ENCODE peak calls at places on chromosomes 3 and 15, in seven cellular contexts. I is left ventricle myocardium inferior; D is A549; V is fibroblast of the aortic adventitia; C is AG09309; R is PC-9; L is CD8-positive, alpha-beta T cell. B is an unnamed sample.

GRCh38 chr15:52524223-52525136 is 4.2 kb downstream of the MYO5A start:
- DNase-seq in C (no peak), R (no peak), D (no peak), I (no peak), L (no peak), V (no peak), B (no peak)

GRCh38 chr3:119322021-119322522 is 27.9 kb downstream of the ARHGAP31 start:
- DNase-seq in V (peak), D (no peak), R (no peak), L (no peak), I (no peak), C (no peak), B (no peak)

GRCh38 chr15:70269991-70270751 is 172.5 kb upstream of the TLE3 start:
- DNase-seq in V (no peak), D (no peak), C (no peak), I (peak), R (peak), L (no peak), B (peak)

GRCh38 chr3:65884072-65884471 is 154.6 kb downstream of the MAGI1 start:
- DNase-seq in V (no peak), D (no peak), R (no peak), L (no peak), I (no peak), C (no peak), B (no peak)

GRCh38 chr3:130901463-130902204 is 7.8 kb downstream of the ATP2C1 start:
- DNase-seq in V (no peak), D (peak), I (no peak), R (no peak), L (no peak), C (no peak), B (no peak)

GRCh38 chr3:195802261-195802701 is 9.4 kb downstream of the MUC4 start:
- DNase-seq in L (peak), R (no peak), D (no peak), C (no peak), I (no peak), V (no peak), B (no peak)

GRCh38 chr3:146162561-146162960 is 1.6 kb upstream of the PLOD2 start:
- DNase-seq in C (no peak), D (peak), V (peak), R (no peak), L (no peak), I (no peak), B (no peak)

GRCh38 chr3:184590795-184591194 is 29.2 kb downstream of the EPHB3 start:
- DNase-seq in D (no peak), R (no peak), I (no peak), C (no peak), L (no peak), V (no peak), B (no peak)

GRCh38 chr15:96416934-96417759 is 86.6 kb downstream of the NR2F2 start:
- DNase-seq in R (no peak), C (no peak), L (no peak), I (no peak), V (peak), D (peak), B (peak)

GRCh38 chr3:126835472-126836219 is 131.6 kb downstream of the CHCHD6 start:
- DNase-seq in V (peak), D (peak), I (no peak), R (no peak), L (no peak), C (peak), B (peak)
- TF ChIP-seq CTCF in V (peak), D (no peak), I (peak), R (no peak), L (no peak), C (peak), B (peak)

DNA sequence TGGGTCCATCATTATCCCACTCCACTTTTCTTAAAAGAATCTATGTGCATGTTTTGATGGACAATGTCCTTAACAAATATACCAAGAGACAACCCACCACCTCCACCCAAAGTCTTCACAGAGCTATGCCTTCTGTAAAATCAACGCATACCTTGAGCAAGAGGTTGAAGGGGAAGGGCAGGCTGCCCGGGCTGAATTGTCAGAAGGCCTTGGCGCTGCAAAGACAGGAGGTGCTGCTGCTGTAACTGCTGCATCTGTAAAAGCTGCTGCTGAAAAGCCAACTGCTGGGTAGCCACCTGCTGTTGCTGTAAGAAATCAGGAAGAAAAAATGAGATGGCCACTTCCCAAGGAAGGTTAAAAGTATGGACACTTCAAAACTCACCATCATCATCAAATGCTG is 536.7 kb downstream of the FOXP1 start:
- DNase-seq in R (no peak), C (no peak), D (no peak), V (no peak), I (no peak), L (no peak), B (no peak)
- H3K4me3 ChIP-seq in R (no peak), C (no peak), D (no peak), V (no peak), I (no peak), L (no peak), B (no peak)

DNA sequence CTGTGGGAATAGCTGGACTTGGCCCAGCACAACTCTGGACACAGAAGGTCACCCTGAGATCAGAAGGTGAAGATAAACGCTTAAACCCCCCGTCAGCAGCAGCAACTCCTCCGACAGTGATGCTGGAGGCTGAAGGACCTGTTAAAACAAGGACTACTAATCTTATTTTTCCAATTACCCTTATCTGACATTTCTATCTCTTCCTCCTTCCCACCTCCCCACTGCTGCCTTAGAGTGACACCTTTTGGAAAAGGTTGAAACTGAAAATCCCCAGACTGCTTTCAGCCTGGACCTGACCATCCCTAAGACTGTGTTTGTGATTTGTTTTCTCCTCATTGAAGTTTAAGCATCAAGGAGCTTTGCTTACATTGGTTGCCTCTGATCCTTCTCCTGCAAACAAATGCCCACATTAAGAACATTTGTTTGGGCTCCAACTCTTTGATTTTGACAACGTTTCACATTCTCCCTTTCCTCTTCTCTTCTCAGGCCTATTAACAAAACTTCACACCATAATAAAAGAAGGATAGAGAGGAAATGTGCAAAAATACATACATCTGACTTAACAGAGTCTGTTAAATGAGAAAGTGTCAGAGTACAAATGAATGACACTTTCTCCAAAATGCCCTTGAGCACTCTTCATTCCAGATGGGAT is 410.6 kb upstream of the WNT5A start:
- DNase-seq in I (no peak), R (peak), C (no peak), L (no peak), V (no peak), D (peak), B (peak)
- TF ChIP-seq CTCF in I (no peak), R (peak), C (peak), L (no peak), V (no peak), D (peak), B (peak)

DNA sequence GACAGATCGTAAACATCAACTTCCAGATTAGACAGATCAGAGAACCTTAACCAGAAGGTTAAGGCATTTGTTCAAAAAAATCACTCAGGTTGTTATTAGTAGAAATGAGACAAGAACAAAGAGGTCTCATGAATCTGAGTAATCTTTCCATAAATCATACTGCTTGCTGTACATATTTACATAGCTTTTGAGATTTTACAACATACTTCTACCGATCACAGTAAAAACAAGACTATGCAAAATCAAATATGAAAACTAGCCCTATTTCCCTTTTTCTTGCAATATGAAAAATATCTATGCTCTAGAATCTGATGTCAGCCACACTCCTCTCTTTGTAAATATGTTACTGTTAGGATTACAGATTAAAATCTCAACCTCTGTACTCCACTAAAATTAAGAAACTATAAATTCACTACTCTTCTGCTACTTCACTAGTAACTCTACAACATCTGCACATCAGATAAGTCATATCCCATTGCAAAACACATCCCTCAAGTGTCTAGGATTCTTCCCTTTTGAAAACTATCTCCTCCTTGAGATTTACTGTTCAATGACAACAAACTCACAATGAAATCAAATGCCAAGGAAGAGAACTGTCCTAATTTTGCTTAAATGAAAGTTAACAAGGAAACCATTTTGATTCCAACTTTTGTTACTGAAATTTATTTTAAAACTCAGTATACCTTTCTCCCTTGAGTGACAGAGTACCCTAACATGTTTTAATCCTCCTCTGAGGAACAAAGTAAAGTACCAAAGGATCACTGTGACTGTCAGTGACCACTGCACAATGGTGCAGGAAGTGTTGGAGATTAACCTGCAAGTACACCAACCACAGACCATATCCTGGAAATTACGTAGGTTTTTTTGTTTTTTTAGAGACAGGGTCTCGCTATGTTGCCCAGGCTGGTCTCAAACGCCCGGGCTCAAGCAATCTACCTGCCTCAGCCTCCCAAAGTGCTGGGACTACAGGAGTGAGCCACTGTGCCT is 12.8 kb downstream of the DCUN1D1 start:
- DNase-seq in I (no peak), D (no peak), R (no peak), V (no peak), C (no peak), L (no peak), B (no peak)
- H3K4me3 ChIP-seq in I (no peak), D (no peak), R (no peak), V (no peak), C (no peak), L (no peak), B (no peak)

GRCh38 chr3:140501054-140501769 is 176.7 kb upstream of the TRIM42 start:
- DNase-seq in I (no peak), V (no peak), C (peak), D (no peak), R (peak), L (no peak), B (no peak)

GRCh38 chr3:140501770-140502364 is 176.0 kb upstream of the TRIM42 start:
- DNase-seq in R (no peak), V (no peak), C (no peak), D (no peak), L (no peak), I (no peak), B (no peak)

GRCh38 chr3:140497331-140497730 is 180.5 kb upstream of the TRIM42 start:
- DNase-seq in D (no peak), L (no peak), R (no peak), V (no peak), I (no peak), C (no peak), B (no peak)

GRCh38 chr3:140500473-140500872 is 177.4 kb upstream of the TRIM42 start:
- DNase-seq in L (no peak), I (no peak), D (no peak), R (no peak), V (no peak), C (no peak), B (no peak)

DNA sequence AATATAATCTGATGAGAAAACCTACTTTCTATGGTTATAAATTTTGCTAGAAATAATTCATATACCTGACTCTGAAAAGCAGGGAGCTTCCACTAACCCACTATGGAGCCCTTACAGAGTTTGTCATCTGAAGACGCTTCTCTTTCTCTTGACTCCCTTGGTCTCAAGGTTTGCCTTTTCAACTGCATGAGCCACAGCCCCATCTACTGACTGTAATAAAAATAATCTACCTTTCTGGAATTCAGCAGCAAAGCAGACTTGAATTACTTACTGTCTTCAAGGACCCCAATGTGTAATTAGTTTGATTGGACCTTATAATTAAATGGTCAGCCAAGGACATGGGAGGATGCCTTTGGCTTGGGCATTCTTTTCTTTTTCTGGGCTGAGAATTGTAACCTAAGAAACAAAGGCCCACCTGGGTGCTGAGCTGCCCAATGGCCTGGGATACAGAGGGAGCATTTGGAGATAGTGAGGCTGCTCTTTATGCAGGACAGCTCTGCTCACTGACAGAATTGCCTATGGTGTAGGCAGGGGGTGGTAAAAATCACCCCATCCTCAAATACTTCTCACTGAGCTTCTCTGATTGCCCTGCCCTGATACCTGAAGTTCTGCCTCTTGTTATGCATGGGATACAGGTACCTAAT is 178.6 kb upstream of the TRIM42 start:
- DNase-seq in V (peak), R (no peak), D (peak), L (no peak), C (no peak), I (no peak), B (peak)
- TF ChIP-seq CTCF in V (peak), R (peak), D (peak), L (no peak), C (no peak), I (peak), B (peak)

GRCh38 chr15:64864080-64864479 is 22.4 kb downstream of the PLEKHO2 start:
- DNase-seq in I (no peak), D (no peak), V (no peak), R (no peak), L (no peak), C (no peak), B (no peak)
- H3K4me3 ChIP-seq in I (no peak), D (no peak), V (no peak), R (no peak), L (no peak), C (no peak), B (no peak)

GRCh38 chr3:143280984-143281383 is 161.4 kb downstream of the CHST2 start:
- DNase-seq in R (no peak), L (no peak), D (no peak), I (no peak), V (no peak), C (no peak), B (peak)

GRCh38 chr3:143274291-143274690 is 154.7 kb downstream of the CHST2 start:
- DNase-seq in V (no peak), D (no peak), L (no peak), C (no peak), R (no peak), I (no peak), B (no peak)

GRCh38 chr3:143277531-143277930 is 158.0 kb downstream of the CHST2 start:
- DNase-seq in L (no peak), D (no peak), C (no peak), V (no peak), I (no peak), R (no peak), B (no peak)

GRCh38 chr3:143276592-143276991 is 157.0 kb downstream of the CHST2 start:
- DNase-seq in I (no peak), V (no peak), R (no peak), L (no peak), D (no peak), C (no peak), B (peak)
- TF ChIP-seq CTCF in I (no peak), V (no peak), R (no peak), L (no peak), D (no peak), C (no peak), B (no peak)

B was measured in choroid plexus epithelial cell.